ENCODE peak calls at places on chromosomes 12 and 14, in five cellular contexts. V, B, R, J and X are unnamed samples.

GRCh38 chr14:44895716-44896115 is 66.0 kb downstream of the KLHL28 start:
- DNase-seq in V (peak), B (peak), R (no peak), J (no peak), X (no peak)

GRCh38 chr12:32397703-32398102 is 1.7 kb upstream of the FGD4 start:
- DNase-seq in V (no peak), B (no peak), R (no peak), J (no peak), X (no peak)

GRCh38 chr12:95117178-95117599 is 43.8 kb upstream of the NR2C1 start:
- DNase-seq in V (peak), B (peak), R (peak), J (peak), X (peak)

GRCh38 chr14:82251434-82251833 is 717.8 kb upstream of the SEL1L start:
- DNase-seq in V (no peak), B (peak), R (no peak), J (no peak), X (no peak)

GRCh38 chr12:128790221-128790620 is 33.5 kb downstream of the SLC15A4 start:
- DNase-seq in V (no peak), B (no peak), R (no peak), J (no peak), X (no peak)

GRCh38 chr14:99389171-99389826 is 91.4 kb downstream of the SETD3 start:
- DNase-seq in V (peak), B (peak), R (no peak), J (no peak), X (peak)

GRCh38 chr12:69225251-69225910 is 14.0 kb upstream of the CPSF6 start:
- DNase-seq in V (no peak), B (no peak), R (no peak), J (no peak), X (no peak)

GRCh38 chr14:63362305-63362914 is 43.7 kb upstream of the GPHB5 start:
- DNase-seq in V (no peak), B (no peak), R (no peak), J (no peak), X (no peak)

GRCh38 chr14:76904100-76904739 is 78.0 kb downstream of the LRRC74A start:
- DNase-seq in V (peak), B (peak), R (no peak), J (no peak), X (peak)

GRCh38 chr12:91222746-91223145 is 40.1 kb upstream of the DCN start:
- DNase-seq in V (peak), B (peak), R (no peak), J (no peak), X (no peak)

GRCh38 chr14:52338282-52338681 is 24.2 kb downstream of the PTGER2 start:
- DNase-seq in V (peak), B (peak), R (no peak), J (no peak), X (no peak)

GRCh38 chr12:18492372-18493025 is 231.2 kb downstream of the PIK3C2G start:
- DNase-seq in V (peak), B (no peak), R (no peak), J (no peak), X (no peak)

GRCh38 chr14:41302776-41303175 is 303.9 kb upstream of the LRFN5 start:
- DNase-seq in V (no peak), B (no peak), R (no peak), J (no peak), X (no peak)

GRCh38 chr14:64289571-64289970 is 4.6 kb downstream of the ESR2 start:
- DNase-seq in V (no peak), B (no peak), R (no peak), J (no peak), X (no peak)

GRCh38 chr12:98823012-98823411 is 177.9 kb downstream of the APAF1 start:
- DNase-seq in V (no peak), B (no peak), R (peak), J (no peak), X (no peak)

GRCh38 chr12:128690641-128691040 is 133.1 kb downstream of the SLC15A4 start:
- DNase-seq in V (no peak), B (no peak), R (peak), J (no peak), X (no peak)

GRCh38 chr12:116039081-116039480 is 238.4 kb downstream of the MED13L start:
- DNase-seq in V (no peak), B (no peak), R (no peak), J (no peak), X (no peak)

GRCh38 chr14:23284654-23285529 is 1.0 kb downstream of the HOMEZ start:
- DNase-seq in V (no peak), B (peak), R (no peak), J (no peak), X (no peak)

GRCh38 chr14:105525861-105526780 is at the start of gene TMEM121:
- DNase-seq in V (no peak), B (no peak), R (no peak), J (no peak), X (peak)

GRCh38 chr14:104562606-104563005 is 17.0 kb upstream of the C14orf180 start:
- DNase-seq in V (no peak), B (no peak), R (no peak), J (no peak), X (no peak)

GRCh38 chr14:32397871-32398640 is 69.0 kb downstream of the AKAP6 start:
- DNase-seq in V (peak), B (peak), R (no peak), J (no peak), X (no peak)

GRCh38 chr14:36510078-36510799 is 9.8 kb downstream of the NKX2-1 start:
- DNase-seq in V (no peak), B (no peak), R (peak), J (no peak), X (no peak)

GRCh38 chr12:27333311-27334009 is 824 bp downstream of the BMAL2 start:
- DNase-seq in V (peak), B (no peak), R (no peak), J (no peak), X (no peak)

GRCh38 chr12:1662761-1663439 is 28.0 kb upstream of the ADIPOR2 start:
- DNase-seq in V (no peak), B (no peak), R (no peak), J (peak), X (no peak)

GRCh38 chr12:14756331-14757143 is 46.7 kb downstream of the WBP11 start:
- DNase-seq in V (peak), B (no peak), R (no peak), J (no peak), X (no peak)

GRCh38 chr12:122354958-122355641 is 67.4 kb downstream of the CLIP1 start:
- DNase-seq in V (no peak), B (no peak), R (no peak), J (no peak), X (no peak)

GRCh38 chr14:94123296-94123695 is 6.1 kb downstream of the IFI27L2 start:
- DNase-seq in V (no peak), B (no peak), R (no peak), J (no peak), X (no peak)

GRCh38 chr12:65170245-65170881 is 980 bp downstream of the LEMD3 start:
- DNase-seq in V (peak), B (peak), R (peak), J (peak), X (peak)

GRCh38 chr12:5941907-5942306 is 3.2 kb downstream of the ANO2 start:
- DNase-seq in V (no peak), B (no peak), R (no peak), J (no peak), X (no peak)

GRCh38 chr12:65430571-65431306 is 152.3 kb downstream of the MSRB3 start:
- DNase-seq in V (peak), B (peak), R (no peak), J (no peak), X (peak)